ENCODE peak calls at places on chromosome 17, in nine cellular contexts. W is dorsolateral prefrontal cortex; D is CD8-positive, alpha-beta T cell; O is brain microvascular endothelial cell; X is neuronal stem cell; I is spleen; H is left ventricle myocardium inferior; P is heart left ventricle; C is OCI-LY7. T is an unnamed sample.
A peak's percentile ranks its signal among the peaks of the same experiment; 100 is the strongest.

GRCh38 chr17:68698761-68699160 is 97.6 kb upstream of the FAM20A start:
- DNase-seq in W (no peak), D (no peak), O (no peak), X (no peak), I (no peak), H (no peak), P (peak; percentile 43), C (no peak), T (peak; percentile 33)

GRCh38 chr17:58081641-58082340 is 1.4 kb upstream of the DYNLL2 start:
- DNase-seq in W (no peak), D (no peak), O (no peak), X (peak; percentile 61), I (no peak), H (no peak), P (no peak), C (no peak), T (no peak)

GRCh38 chr17:9151091-9151490 is 129.8 kb downstream of the NTN1 start:
- DNase-seq in W (no peak), D (no peak), O (no peak), X (no peak), I (no peak), H (no peak), P (no peak), C (no peak), T (no peak)

GRCh38 chr17:34156741-34157589 is 98.1 kb upstream of the CCL2 start:
- DNase-seq in W (peak; percentile 28), D (no peak), O (no peak), X (peak; percentile 35), I (no peak), H (no peak), P (no peak), C (no peak), T (no peak)

GRCh38 chr17:75897076-75898019 is 597 bp upstream of the TRIM65 start:
- DNase-seq in W (no peak), D (no peak), O (no peak), X (no peak), I (peak; percentile 76), H (no peak), P (peak; percentile 50), C (no peak), T (peak; percentile 48)

GRCh38 chr17:14942511-14943185 is 322.5 kb downstream of the PMP22 start:
- DNase-seq in W (no peak), D (no peak), O (no peak), X (no peak), I (no peak), H (no peak), P (no peak), C (no peak), T (no peak)

GRCh38 chr17:67293251-67294203 is 48.5 kb upstream of the HELZ start:
- DNase-seq in W (peak; percentile 7), D (peak; percentile 65), O (peak; percentile 39), X (peak; percentile 6), I (peak; percentile 90), H (peak; percentile 61), P (peak; percentile 63), C (peak; percentile 83), T (peak; percentile 65)

GRCh38 chr17:30964878-30965277 is 6.0 kb upstream of the RNF135 start:
- DNase-seq in W (no peak), D (no peak), O (peak; percentile 24), X (no peak), I (no peak), H (no peak), P (no peak), C (no peak), T (peak; percentile 16)

GRCh38 chr17:7204828-7205461 is 14.7 kb downstream of the DLG4 start:
- DNase-seq in W (peak; percentile 81), D (peak; percentile 98), O (peak; percentile 79), X (peak; percentile 96), I (peak; percentile 96), H (peak; percentile 89), P (peak; percentile 89), C (peak; percentile 95), T (peak; percentile 89)

GRCh38 chr17:39096435-39097158 is 54.8 kb downstream of the PLXDC1 start:
- DNase-seq in W (no peak), D (peak; percentile 33), O (no peak), X (no peak), I (no peak), H (peak; percentile 29), P (no peak), C (peak; percentile 37), T (no peak)

GRCh38 chr17:17468217-17469010 is 8.4 kb upstream of the MED9 start:
- DNase-seq in W (peak; percentile 28), D (no peak), O (no peak), X (no peak), I (no peak), H (no peak), P (no peak), C (no peak), T (no peak)

GRCh38 chr17:54435966-54436365 is 464.7 kb upstream of the TOM1L1 start:
- DNase-seq in W (no peak), D (no peak), O (no peak), X (no peak), I (no peak), H (no peak), P (no peak), C (no peak), T (no peak)

GRCh38 chr17:43021739-43022512 is at the start of gene VAT1:
- DNase-seq in W (peak; percentile 76), D (peak; percentile 66), O (peak; percentile 46), X (peak; percentile 71), I (peak; percentile 94), H (peak; percentile 86), P (peak; percentile 88), C (peak; percentile 71), T (peak; percentile 74)

GRCh38 chr17:43018932-43019331 is 3.3 kb downstream of the VAT1 start:
- DNase-seq in W (no peak), D (no peak), O (no peak), X (no peak), I (no peak), H (no peak), P (no peak), C (no peak), T (no peak)

GRCh38 chr17:43019418-43019817 is 2.8 kb downstream of the VAT1 start:
- DNase-seq in W (no peak), D (no peak), O (no peak), X (no peak), I (no peak), H (no peak), P (no peak), C (no peak), T (no peak)

GRCh38 chr17:43020789-43021738 is 1.1 kb downstream of the VAT1 start:
- DNase-seq in W (peak; percentile 51), D (peak; percentile 37), O (peak; percentile 67), X (peak; percentile 39), I (peak; percentile 88), H (peak; percentile 65), P (peak; percentile 74), C (peak; percentile 58), T (peak; percentile 92)

GRCh38 chr17:43020030-43020621 is 2.1 kb downstream of the VAT1 start:
- DNase-seq in W (no peak), D (no peak), O (no peak), X (no peak), I (no peak), H (no peak), P (peak; percentile 41), C (no peak), T (no peak)
- H3K4me3 ChIP-seq in W (peak overlapping the region; percentile 96), D (no peak overlapping the region), O (peak overlapping the region; percentile 20), X (no peak overlapping the region), I (no peak overlapping the region), H (peak overlapping the region; percentile 95), P (peak overlapping the region; percentile 83), C (no peak overlapping the region), T (peak overlapping the region; percentile 96)

DNA sequence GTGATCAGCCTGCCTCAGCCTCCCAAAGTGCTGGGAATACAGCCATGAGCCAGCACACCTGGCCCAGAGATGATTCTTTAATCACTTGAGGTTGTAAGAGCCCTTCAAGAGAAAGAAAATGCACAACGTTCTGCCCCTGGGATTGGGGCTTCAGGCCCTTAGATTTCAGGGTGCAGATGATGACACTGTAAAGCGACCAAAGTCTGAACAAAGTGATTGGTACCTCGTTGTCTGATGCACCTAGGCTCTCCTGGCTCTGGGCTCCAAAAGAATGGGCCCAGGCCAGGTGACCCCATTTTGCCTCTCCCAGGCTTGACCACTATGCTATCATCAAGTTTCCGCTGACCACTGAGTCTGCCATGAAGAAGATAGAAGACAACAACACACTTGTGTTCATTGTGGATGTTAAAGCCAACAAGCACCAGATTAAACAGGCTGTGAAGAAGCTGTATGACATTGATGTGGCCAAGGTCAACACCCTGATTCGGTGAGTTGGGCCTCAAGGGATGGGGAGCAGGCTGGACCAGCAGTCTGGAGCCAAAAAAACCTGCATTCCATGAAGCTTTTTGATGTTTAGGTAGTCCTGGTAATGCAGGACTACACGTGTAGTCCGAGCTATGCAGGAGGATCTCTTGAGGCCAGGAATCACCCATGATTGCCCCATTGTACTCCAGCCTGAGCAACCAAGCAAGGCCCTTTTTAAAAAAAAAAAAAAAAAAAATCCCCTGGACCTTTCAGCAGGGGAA is 2.8 kb downstream of the RPL23A start:
- DNase-seq in W (no peak), D (no peak), O (no peak), X (no peak), I (no peak), H (no peak), P (no peak), C (no peak), T (no peak)
- H3K4me3 ChIP-seq in W (peak overlapping the region; percentile 97), D (no peak overlapping the region), O (peak overlapping the region; percentile 24), X (no peak overlapping the region), I (no peak overlapping the region), H (no peak overlapping the region), P (no peak overlapping the region), C (peak overlapping the region; percentile 88), T (no peak overlapping the region)

GRCh38 chr17:36118477-36119353 is 15.1 kb downstream of the CCL4 start:
- DNase-seq in W (no peak), D (no peak), O (no peak), X (no peak), I (no peak), H (no peak), P (no peak), C (no peak), T (no peak)
- H3K4me3 ChIP-seq in W (no peak overlapping the region), D (no peak overlapping the region), O (no peak overlapping the region), X (peak overlapping the region; percentile 59), I (no peak overlapping the region), H (no peak overlapping the region), P (no peak overlapping the region), C (no peak overlapping the region), T (no peak overlapping the region)

GRCh38 chr17:73909156-73909555 is 264.9 kb upstream of the SDK2 start:
- DNase-seq in W (no peak), D (no peak), O (no peak), X (no peak), I (no peak), H (no peak), P (no peak), C (no peak), T (no peak)

GRCh38 chr17:73910216-73910615 is 266.0 kb upstream of the SDK2 start:
- DNase-seq in W (no peak), D (no peak), O (no peak), X (no peak), I (no peak), H (no peak), P (no peak), C (peak; percentile 22), T (no peak)

GRCh38 chr17:73911726-73912359 is 267.6 kb upstream of the SDK2 start:
- DNase-seq in W (no peak), D (no peak), O (no peak), X (no peak), I (no peak), H (no peak), P (no peak), C (no peak), T (no peak)

GRCh38 chr17:73914536-73915274 is 270.5 kb upstream of the SDK2 start:
- DNase-seq in W (no peak), D (no peak), O (no peak), X (no peak), I (no peak), H (no peak), P (no peak), C (no peak), T (no peak)

GRCh38 chr17:73912360-73912746 is 268.1 kb upstream of the SDK2 start:
- DNase-seq in W (no peak), D (no peak), O (no peak), X (no peak), I (no peak), H (no peak), P (no peak), C (no peak), T (no peak)
- H3K4me3 ChIP-seq in W (no peak overlapping the region), D (no peak overlapping the region), O (no peak overlapping the region), X (no peak overlapping the region), I (no peak overlapping the region), H (no peak overlapping the region), P (no peak overlapping the region), C (no peak overlapping the region), T (no peak overlapping the region)